ENCODE peak calls at places on chromosome 20, in four cellular contexts. U is HepG2, E is GM12878, I is SK-N-SH. X is an unnamed sample.

GRCh38 chr20:4066551-4066950 is 51.2 kb upstream of the RNF24 start:
- DNase-seq in U (no peak), E (no peak), I (no peak), X (no peak)

GRCh38 chr20:47638851-47639250 is 137.2 kb downstream of the NCOA3 start:
- DNase-seq in U (no peak), E (no peak), I (no peak), X (no peak)

GRCh38 chr20:43994486-43995100 is 79.9 kb downstream of the TOX2 start:
- DNase-seq in U (no peak), E (no peak), I (peak), X (no peak)

GRCh38 chr20:51481311-51481997 is 61.1 kb downstream of the NFATC2 start:
- DNase-seq in U (no peak), E (no peak), I (no peak), X (no peak)

GRCh38 chr20:25579081-25579770 is 6.1 kb downstream of the NINL start:
- DNase-seq in U (peak), E (no peak), I (no peak), X (no peak)

GRCh38 chr20:24465168-24465567 is 4.3 kb upstream of the SYNDIG1 start:
- DNase-seq in U (no peak), E (no peak), I (no peak), X (no peak)

GRCh38 chr20:35737865-35738333 is 4.2 kb downstream of the RBM39 start:
- DNase-seq in U (no peak), E (no peak), I (no peak), X (no peak)

GRCh38 chr20:41222703-41223102 is 85.4 kb downstream of the PLCG1 start:
- DNase-seq in U (no peak), E (no peak), I (no peak), X (no peak)

GRCh38 chr20:18401305-18401704 is 65.5 kb downstream of the DZANK1 start:
- DNase-seq in U (no peak), E (no peak), I (no peak), X (no peak)

GRCh38 chr20:45968801-45969711 is 2.9 kb downstream of the ZNF335 start:
- DNase-seq in U (no peak), E (no peak), I (no peak), X (no peak)

GRCh38 chr20:90651-91050 is 3.2 kb downstream of the DEFB125 start:
- DNase-seq in U (no peak), E (no peak), I (no peak), X (no peak)

GRCh38 chr20:52105573-52106422 is 85.8 kb downstream of the ZFP64 start:
- DNase-seq in U (no peak), E (no peak), I (no peak), X (peak)

GRCh38 chr20:35269055-35269781 is 8.7 kb downstream of the MMP24OS start:
- DNase-seq in U (peak), E (no peak), I (peak), X (peak)

GRCh38 chr20:47576516-47577033 is 74.9 kb downstream of the NCOA3 start:
- DNase-seq in U (peak), E (peak), I (peak), X (peak)

GRCh38 chr20:6533828-6534388 is 233.6 kb upstream of the BMP2 start:
- DNase-seq in U (no peak), E (no peak), I (no peak), X (no peak)

GRCh38 chr20:25706793-25707192 is 10.1 kb upstream of the ZNF337 start:
- DNase-seq in U (no peak), E (no peak), I (no peak), X (no peak)

GRCh38 chr20:2118783-2119182 is 17.2 kb downstream of the STK35 start:
- DNase-seq in U (no peak), E (peak), I (no peak), X (no peak)

GRCh38 chr20:57259179-57260021 is 7.0 kb downstream of the BMP7 start:
- DNase-seq in U (no peak), E (no peak), I (no peak), X (no peak)

GRCh38 chr20:51800132-51800721 is 2.1 kb downstream of the SALL4 start:
- DNase-seq in U (peak), E (no peak), I (peak), X (peak)

GRCh38 chr20:33250666-33251065 is 14.9 kb downstream of the BPIFA1 start:
- DNase-seq in U (no peak), E (no peak), I (no peak), X (no peak)

GRCh38 chr20:35296101-35296554 is 3.9 kb upstream of the FAM83C start:
- DNase-seq in U (no peak), E (no peak), I (peak), X (no peak)

GRCh38 chr20:1934578-1935573 is 39.7 kb downstream of the SIRPA start:
- DNase-seq in U (no peak), E (no peak), I (peak), X (no peak)

GRCh38 chr20:44215125-44215524 is 4.6 kb upstream of the OSER1 start:
- DNase-seq in U (peak), E (no peak), I (peak), X (peak)

GRCh38 chr20:38680492-38681118 is 43.7 kb upstream of the SLC32A1 start:
- DNase-seq in U (peak), E (no peak), I (no peak), X (no peak)

GRCh38 chr20:57025261-57025660 is 241.2 kb downstream of the BMP7 start:
- DNase-seq in U (no peak), E (no peak), I (no peak), X (no peak)

GRCh38 chr20:35327074-35327976 is 35.1 kb upstream of the FAM83C start:
- DNase-seq in U (peak), E (no peak), I (no peak), X (no peak)

GRCh38 chr20:9279905-9280304 is 211.0 kb downstream of the PLCB4 start:
- DNase-seq in U (no peak), E (no peak), I (no peak), X (no peak)

GRCh38 chr20:11229772-11230171 is 556.0 kb upstream of the JAG1 start:
- DNase-seq in U (no peak), E (no peak), I (no peak), X (peak)

GRCh38 chr20:9668356-9668755 is 154.0 kb downstream of the LAMP5 start:
- DNase-seq in U (no peak), E (no peak), I (no peak), X (no peak)

GRCh38 chr20:1242530-1242929 is 16.7 kb downstream of the RAD21L1 start:
- DNase-seq in U (no peak), E (no peak), I (no peak), X (peak)

GRCh38 chr20:49387606-49387939 is 94.9 kb downstream of the KCNB1 start:
- DNase-seq in U (no peak), E (no peak), I (no peak), X (no peak)
- TF ChIP-seq PBX3 in U (no peak), E (no peak), I (no peak), X (no peak)

DNA sequence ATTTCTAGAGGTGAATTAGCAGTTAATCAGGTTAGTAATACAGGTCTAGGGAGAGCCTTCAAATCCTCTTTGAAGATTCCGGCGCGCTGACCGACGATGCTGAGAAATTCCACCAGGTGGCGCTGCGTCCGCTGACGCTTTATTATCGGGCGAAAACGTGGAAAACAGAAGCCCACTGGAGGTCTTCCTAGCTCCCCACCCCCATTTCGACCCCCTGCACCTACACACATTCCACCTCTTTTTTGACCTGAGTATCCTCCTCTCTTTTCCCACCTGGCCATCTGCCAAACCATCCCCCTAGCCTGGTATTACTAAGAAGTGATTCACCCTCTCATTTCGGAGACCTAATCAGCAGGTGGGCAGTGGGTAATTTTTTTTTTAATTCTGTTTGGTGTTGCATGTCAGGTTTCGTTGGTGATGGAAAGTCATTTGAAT is 65.4 kb upstream of the RIN2 start:
- DNase-seq in U (peak), E (no peak), I (peak), X (peak)
- TF ChIP-seq PBX3 in U (no peak), E (no peak), I (no peak), X (no peak)

GRCh38 chr20:22576273-22576672 is 8.1 kb downstream of the FOXA2 start:
- DNase-seq in U (peak), E (no peak), I (no peak), X (no peak)

GRCh38 chr20:22576733-22577514 is 7.4 kb downstream of the FOXA2 start:
- DNase-seq in U (peak), E (no peak), I (no peak), X (no peak)

GRCh38 chr20:22575737-22576136 is 8.6 kb downstream of the FOXA2 start:
- DNase-seq in U (no peak), E (no peak), I (no peak), X (no peak)

GRCh38 chr20:22574545-22575086 is 9.8 kb downstream of the FOXA2 start:
- DNase-seq in U (no peak), E (no peak), I (no peak), X (no peak)

GRCh38 chr20:22575087-22575721 is 9.2 kb downstream of the FOXA2 start:
- DNase-seq in U (peak), E (no peak), I (no peak), X (no peak)
- TF ChIP-seq PBX3 in U (no peak), E (no peak), I (no peak), X (no peak)

GRCh38 chr20:42963796-42964195 is 225.9 kb downstream of the PTPRT start:
- DNase-seq in U (no peak), E (no peak), I (no peak), X (no peak)
- TF ChIP-seq PBX3 in U (no peak), E (no peak), I (no peak), X (no peak)

GRCh38 chr20:62370115-62370806 is 3.1 kb upstream of the LAMA5 start:
- DNase-seq in U (no peak), E (no peak), I (no peak), X (peak)
- TF ChIP-seq PBX3 in U (no peak), E (no peak), I (no peak), X (no peak)

X was measured in A549.